ENCODE peak calls at places on chromosomes 2 and 18, in four cellular contexts. F, M, Z and X are unnamed samples.

GRCh38 chr2:188189356-188189755 is 102.3 kb upstream of the GULP1 start:
- DNase-seq in F (no peak), M (no peak), Z (no peak), X (no peak)

GRCh38 chr18:36496022-36496421 is 198.5 kb downstream of the FHOD3 start:
- DNase-seq in F (no peak), M (no peak), Z (no peak), X (no peak)

GRCh38 chr2:157751462-157752058 is 122.9 kb upstream of the ACVR1C start:
- DNase-seq in F (no peak), M (no peak), Z (peak), X (no peak)

GRCh38 chr2:147275943-147276342 is 568.9 kb upstream of the ACVR2A start:
- DNase-seq in F (no peak), M (no peak), Z (no peak), X (no peak)

GRCh38 chr2:62306751-62307468 is 111.0 kb downstream of the B3GNT2 start:
- DNase-seq in F (peak), M (peak), Z (peak), X (no peak)

GRCh38 chr2:3595985-3596384 is 1.1 kb downstream of the COLEC11 start:
- DNase-seq in F (no peak), M (no peak), Z (no peak), X (no peak)

GRCh38 chr2:11703700-11704099 is 33.7 kb upstream of the NTSR2 start:
- DNase-seq in F (no peak), M (no peak), Z (no peak), X (no peak)

GRCh38 chr2:197191177-197191947 is 119.2 kb downstream of the ANKRD44 start:
- DNase-seq in F (peak), M (no peak), Z (no peak), X (no peak)

GRCh38 chr2:166170356-166170755 is 42.5 kb upstream of the SCN1A start:
- DNase-seq in F (no peak), M (no peak), Z (no peak), X (no peak)

GRCh38 chr2:194087569-194087968 is 1569.5 kb upstream of the SLC39A10 start:
- DNase-seq in F (no peak), M (no peak), Z (no peak), X (no peak)

GRCh38 chr2:240920783-240921231 is 14.7 kb downstream of the CROCC2 start:
- DNase-seq in F (no peak), M (no peak), Z (no peak), X (peak)

GRCh38 chr2:217890445-217890844 is 112.3 kb downstream of the TNS1 start:
- DNase-seq in F (peak), M (no peak), Z (no peak), X (no peak)

GRCh38 chr2:190984595-190984994 is 29.4 kb downstream of the STAT1 start:
- DNase-seq in F (peak), M (no peak), Z (peak), X (no peak)

GRCh38 chr18:5142131-5142530 is 54.9 kb downstream of the AKAIN1 start:
- DNase-seq in F (no peak), M (no peak), Z (no peak), X (no peak)

GRCh38 chr18:62324917-62325805 is at the start of gene TNFRSF11A:
- DNase-seq in F (peak), M (peak), Z (peak), X (peak)

GRCh38 chr2:40208478-40208877 is 243.4 kb downstream of the SLC8A1 start:
- DNase-seq in F (no peak), M (no peak), Z (no peak), X (no peak)

GRCh38 chr2:157874278-157874825 is 1.8 kb downstream of the ACVR1 start:
- DNase-seq in F (peak), M (no peak), Z (no peak), X (no peak)

GRCh38 chr2:226256237-226256636 is 543.4 kb downstream of the IRS1 start:
- DNase-seq in F (no peak), M (no peak), Z (no peak), X (no peak)

GRCh38 chr2:198173242-198173641 is 368.8 kb downstream of the PLCL1 start:
- DNase-seq in F (no peak), M (no peak), Z (no peak), X (no peak)

GRCh38 chr2:219002395-219003266 is 9.4 kb upstream of the CRYBA2 start:
- DNase-seq in F (no peak), M (peak), Z (peak), X (peak)

GRCh38 chr2:140891614-140892212 is 1239.1 kb downstream of the LRP1B start:
- DNase-seq in F (no peak), M (no peak), Z (no peak), X (no peak)

GRCh38 chr2:135647836-135648579 is 93.6 kb upstream of the UBXN4 start:
- DNase-seq in F (no peak), M (no peak), Z (no peak), X (no peak)

GRCh38 chr2:117835990-117836760 is 21.7 kb downstream of the DDX18 start:
- DNase-seq in F (peak), M (peak), Z (no peak), X (peak)

GRCh38 chr2:20455076-20455587 is 8.3 kb downstream of the RHOB start:
- DNase-seq in F (no peak), M (no peak), Z (no peak), X (no peak)

GRCh38 chr2:148670773-148671172 is 26.2 kb downstream of the EPC2 start:
- DNase-seq in F (no peak), M (no peak), Z (no peak), X (no peak)

GRCh38 chr2:235263205-235264120 is 230.4 kb upstream of the AGAP1 start:
- DNase-seq in F (peak), M (no peak), Z (no peak), X (no peak)

GRCh38 chr2:218267259-218267658 is 2.7 kb downstream of the AAMP start:
- DNase-seq in F (no peak), M (no peak), Z (no peak), X (peak)

GRCh38 chr2:95392730-95393455 is 9.6 kb upstream of the FAHD2A start:
- DNase-seq in F (no peak), M (no peak), Z (no peak), X (no peak)

DNA sequence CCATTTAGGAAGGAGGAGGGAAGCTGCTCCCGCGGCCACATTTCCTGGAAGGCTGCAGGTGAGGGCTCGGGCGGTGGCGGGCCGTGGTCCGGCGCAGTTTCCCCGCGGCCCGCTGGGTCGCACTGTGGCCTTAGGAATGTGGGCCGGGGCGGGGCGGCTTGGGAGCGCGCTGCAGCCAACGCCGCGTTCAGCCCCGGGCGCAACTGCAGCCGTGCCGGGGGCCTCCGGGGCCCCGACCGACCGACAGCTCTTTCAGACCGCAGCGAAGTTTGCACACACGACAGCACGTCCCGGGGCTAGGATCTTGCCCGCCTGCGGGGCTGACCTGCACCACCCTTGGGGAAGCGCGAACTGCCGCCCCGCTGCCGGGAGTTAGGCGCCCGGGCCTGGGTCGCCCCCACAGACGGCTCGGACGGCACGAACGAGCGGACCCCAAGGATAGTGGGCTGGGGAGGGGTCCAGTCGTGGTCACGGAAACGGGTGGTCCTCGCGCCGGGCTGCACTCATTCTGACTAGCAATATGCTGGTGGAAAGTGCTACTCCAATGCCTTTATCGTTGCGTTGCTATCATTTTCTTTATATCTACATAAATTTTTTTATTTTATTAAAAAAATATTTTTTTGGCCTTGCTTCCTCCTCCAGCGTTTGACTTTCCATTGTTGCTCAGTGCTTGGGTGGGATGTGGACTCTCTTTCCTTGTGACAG is 70.0 kb upstream of the DLX2 start:
- DNase-seq in F (peak), M (peak), Z (no peak), X (peak)
- H3K4me3 ChIP-seq in F (peak), M (peak), Z (no peak), X (peak)

DNA sequence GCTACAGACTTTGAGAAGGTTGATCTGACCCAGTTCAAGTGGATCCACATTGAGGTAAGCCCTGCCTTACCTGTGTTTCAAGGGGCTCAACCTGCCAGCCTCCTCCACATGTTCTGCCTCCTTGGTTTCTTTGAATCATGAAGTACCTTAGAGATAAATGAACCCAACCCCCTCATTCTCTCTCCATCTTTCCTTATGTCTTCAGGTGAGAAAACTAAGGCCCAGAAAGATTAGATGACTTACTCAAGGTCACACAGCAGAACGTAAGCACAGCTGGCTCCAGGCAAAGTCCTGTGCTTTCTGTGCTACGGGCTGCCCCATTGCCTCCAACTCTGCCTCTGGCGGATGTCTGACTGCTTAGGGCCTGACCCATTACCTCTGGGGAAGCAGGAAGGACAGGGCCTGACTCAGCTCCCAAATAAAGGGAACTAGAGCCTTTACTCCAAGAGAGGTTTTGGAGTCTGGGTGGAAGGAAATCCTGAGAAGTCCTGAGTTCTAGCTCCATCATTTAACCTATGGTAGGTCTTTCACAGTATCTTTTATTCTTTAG is 10.3 kb downstream of the KHK start:
- DNase-seq in F (no peak), M (no peak), Z (no peak), X (no peak)
- H3K27ac ChIP-seq in F (no peak), M (no peak), Z (no peak), X (peak)

DNA sequence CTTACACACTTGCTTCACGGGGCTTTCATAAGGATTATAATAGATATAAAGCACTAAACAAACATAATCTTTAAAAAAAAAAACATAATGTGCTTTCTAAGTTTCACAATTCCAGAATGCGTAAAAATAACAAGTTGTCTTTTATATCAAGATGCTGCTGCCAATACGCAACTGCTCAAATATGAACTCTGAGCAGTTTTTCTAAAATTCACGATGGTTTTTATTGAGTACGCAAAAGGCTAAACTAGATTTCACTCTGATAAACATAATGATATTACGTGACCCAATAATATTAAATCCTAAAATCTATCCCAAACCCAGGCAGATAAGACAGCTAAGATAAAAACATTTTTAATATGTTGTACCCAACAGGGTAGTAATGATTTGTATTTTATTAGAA is 24.6 kb upstream of the MAT2A start:
- DNase-seq in F (no peak), M (no peak), Z (no peak), X (no peak)
- H3K4me3 ChIP-seq in F (no peak), M (no peak), Z (no peak), X (no peak)

DNA sequence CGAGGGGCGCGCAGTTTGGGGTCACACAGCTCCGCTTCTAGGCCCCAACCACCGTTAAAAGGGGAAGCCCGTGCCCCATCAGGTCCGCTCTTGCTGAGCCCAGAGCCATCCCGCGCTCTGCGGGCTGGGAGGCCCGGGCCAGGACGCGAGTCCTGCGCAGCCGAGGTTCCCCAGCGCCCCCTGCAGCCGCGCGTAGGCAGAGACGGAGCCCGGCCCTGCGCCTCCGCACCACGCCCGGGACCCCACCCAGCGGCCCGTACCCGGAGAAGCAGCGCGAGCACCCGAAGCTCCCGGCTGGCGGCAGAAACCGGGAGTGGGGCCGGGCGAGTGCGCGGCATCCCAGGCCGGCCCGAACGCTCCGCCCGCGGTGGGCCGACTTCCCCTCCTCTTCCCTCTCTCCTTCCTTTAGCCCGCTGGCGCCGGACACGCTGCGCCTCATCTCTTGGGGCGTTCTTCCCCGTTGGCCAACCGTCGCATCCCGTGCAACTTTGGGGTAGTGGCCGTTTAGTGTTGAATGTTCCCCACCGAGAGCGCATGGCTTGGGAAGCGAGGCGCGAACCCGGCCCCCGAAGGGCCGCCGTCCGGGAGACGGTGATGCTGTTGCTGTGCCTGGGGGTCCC is at the start of gene ITGA4:
- DNase-seq in F (peak), M (peak), Z (peak), X (peak)
- H3K27ac ChIP-seq in F (no peak), M (peak), Z (peak), X (peak)

GRCh38 chr2:130744287-130745117 is 10.8 kb upstream of the AMER3 start:
- DNase-seq in F (no peak), M (no peak), Z (no peak), X (peak)
- H3K4me3 ChIP-seq in F (no peak), M (no peak), Z (no peak), X (no peak)

GRCh38 chr18:56000041-56000440 is 412.0 kb upstream of the TCF4 start:
- DNase-seq in F (no peak), M (no peak), Z (no peak), X (no peak)

GRCh38 chr18:55999641-56000040 is 411.6 kb upstream of the TCF4 start:
- DNase-seq in F (no peak), M (no peak), Z (no peak), X (no peak)

GRCh38 chr18:55997156-55997561 is 409.2 kb upstream of the TCF4 start:
- DNase-seq in F (no peak), M (no peak), Z (no peak), X (no peak)

GRCh38 chr18:55996726-55997125 is 408.7 kb upstream of the TCF4 start:
- DNase-seq in F (no peak), M (no peak), Z (no peak), X (no peak)

DNA sequence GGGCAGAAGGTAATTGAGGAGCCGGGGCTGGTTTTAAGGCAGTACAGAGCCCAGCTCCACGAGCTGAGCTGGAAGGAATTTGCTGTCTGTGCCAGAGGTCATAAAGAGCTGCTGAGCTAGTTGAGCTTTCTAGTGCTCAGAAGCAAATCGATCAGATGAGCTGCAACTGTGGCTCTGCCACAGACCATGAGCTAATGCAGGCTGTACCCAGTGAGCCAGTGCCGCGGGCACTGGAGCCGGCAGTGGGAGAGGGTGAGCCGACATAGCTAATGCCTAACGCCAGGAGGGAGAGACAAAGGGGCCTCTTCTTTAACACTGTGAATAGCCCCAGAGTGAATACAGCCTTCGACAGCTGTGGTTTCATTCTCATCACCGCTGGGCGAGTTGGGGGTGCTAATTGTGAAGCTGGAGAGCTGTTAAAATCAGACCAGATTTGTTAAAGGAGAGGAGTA is 410.1 kb upstream of the TCF4 start:
- DNase-seq in F (no peak), M (no peak), Z (no peak), X (no peak)
- H3K27ac ChIP-seq in F (no peak), M (no peak), Z (no peak), X (no peak)

GRCh38 chr2:233061007-233061590 is 957 bp downstream of the INPP5D start:
- DNase-seq in F (peak), M (no peak), Z (no peak), X (no peak)
- H3K4me3 ChIP-seq in F (peak), M (peak), Z (peak), X (peak)

DNA sequence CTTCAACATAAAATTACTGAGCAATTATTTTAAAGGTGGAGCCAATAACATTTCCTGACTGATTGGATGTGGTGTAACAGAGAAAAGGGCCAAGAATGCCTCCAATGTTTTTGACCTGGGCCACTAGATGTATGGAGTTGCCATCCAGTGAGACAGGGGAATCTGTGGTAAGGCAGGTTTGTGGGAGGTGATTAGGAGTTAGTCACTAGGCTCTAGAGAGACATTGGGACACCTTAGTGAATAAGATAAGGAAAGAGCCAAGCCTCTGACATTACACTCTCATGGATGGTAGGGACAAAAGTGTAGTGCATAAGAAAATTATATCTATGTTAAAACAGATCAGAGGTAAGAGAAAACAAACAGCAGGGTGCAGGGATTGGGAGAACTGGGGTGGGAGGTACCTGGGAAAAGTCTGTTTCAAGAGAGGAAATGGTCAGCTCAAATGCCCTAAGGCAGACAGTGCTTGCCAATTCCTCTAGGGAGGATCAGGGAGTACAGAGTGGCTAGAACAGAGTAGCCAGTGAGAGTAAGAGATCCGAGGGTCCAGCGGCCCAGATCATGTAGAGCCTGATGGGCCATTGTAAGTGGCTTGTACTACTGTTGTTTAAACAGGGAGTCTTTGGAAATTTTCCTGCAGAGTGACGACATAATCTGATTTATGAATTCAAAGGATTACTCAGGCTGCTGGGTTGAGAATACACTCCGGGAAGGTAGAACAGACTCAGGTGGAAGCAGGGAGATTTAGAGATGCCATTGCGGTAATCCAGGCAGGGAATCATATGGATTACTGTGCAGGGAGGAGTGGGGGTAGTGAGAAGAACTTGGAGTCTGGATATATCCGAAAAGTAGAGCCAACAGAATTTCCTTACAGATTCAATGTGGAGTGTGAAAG is 45.7 kb upstream of the CUL3 start:
- DNase-seq in F (no peak), M (no peak), Z (no peak), X (no peak)
- H3K27ac ChIP-seq in F (no peak), M (no peak), Z (no peak), X (no peak)

GRCh38 chr2:169105433-169105832 is 36.1 kb downstream of the DHRS9 start:
- DNase-seq in F (no peak), M (no peak), Z (no peak), X (no peak)

GRCh38 chr2:169106563-169107545 is 37.5 kb downstream of the DHRS9 start:
- DNase-seq in F (no peak), M (no peak), Z (no peak), X (no peak)

GRCh38 chr2:169107645-169108044 is 38.3 kb downstream of the DHRS9 start:
- DNase-seq in F (no peak), M (no peak), Z (peak), X (no peak)

GRCh38 chr2:169108098-169108884 is 38.9 kb downstream of the DHRS9 start:
- DNase-seq in F (no peak), M (no peak), Z (no peak), X (no peak)

DNA sequence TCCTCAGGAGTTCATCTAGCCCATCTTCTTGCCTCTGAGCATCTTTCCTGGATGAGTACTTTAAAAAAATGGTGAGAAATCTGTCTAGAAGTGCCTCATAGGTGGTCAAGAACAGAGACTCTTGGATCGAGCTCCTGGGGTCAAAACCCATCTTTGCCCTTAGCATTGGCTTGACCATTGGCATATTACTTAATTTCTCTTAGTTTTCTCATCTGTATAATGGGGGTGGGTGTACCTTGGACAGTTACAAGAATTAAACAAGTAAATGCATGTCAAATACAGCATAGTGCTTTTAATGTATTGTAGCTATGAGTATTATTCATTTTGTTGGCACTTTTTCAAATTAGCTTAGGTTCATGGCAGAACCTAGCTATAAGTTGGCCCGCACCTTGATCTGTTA is 36.8 kb downstream of the DHRS9 start:
- DNase-seq in F (no peak), M (no peak), Z (no peak), X (no peak)
- H3K4me3 ChIP-seq in F (no peak), M (no peak), Z (no peak), X (no peak)